ENCODE peak calls at places on chromosomes 3 and 15, in four cellular contexts. A, P, J and S are unnamed samples.
A peak's percentile ranks its signal among the peaks of the same experiment; 100 is the strongest.

GRCh38 chr15:56468271-56468912 is 3.5 kb upstream of the MNS1 start:
- DNase-seq in J (no peak), A (no peak), P (no peak), S (peak; percentile 12)

GRCh38 chr3:5298453-5298852 is 110.9 kb downstream of the EDEM1 start:
- DNase-seq in A (no peak), J (no peak), P (no peak), S (no peak)

GRCh38 chr15:48149858-48150257 is 28.2 kb downstream of the MYEF2 start:
- DNase-seq in A (no peak), P (peak; percentile 47), J (peak; percentile 27), S (no peak)

GRCh38 chr15:63599401-63600000 is 2.3 kb downstream of the FBXL22 start:
- DNase-seq in J (no peak), P (peak; percentile 63), A (no peak), S (peak; percentile 66)

GRCh38 chr15:42091753-42092665 is 2.4 kb downstream of the PLA2G4D start:
- DNase-seq in P (peak; percentile 65), A (no peak), J (no peak), S (no peak)

GRCh38 chr3:110974902-110975301 is 96.7 kb upstream of the NECTIN3 start:
- DNase-seq in P (no peak), J (no peak), A (no peak), S (no peak)

GRCh38 chr3:151268267-151269235 is 9.8 kb downstream of the P2RY14 start:
- DNase-seq in A (no peak), P (no peak), J (no peak), S (peak; percentile 83)

GRCh38 chr3:185716436-185717090 is 108.3 kb downstream of the IGF2BP2 start:
- DNase-seq in J (no peak), P (no peak), A (no peak), S (no peak)

GRCh38 chr3:64761729-64762432 is 74.1 kb upstream of the ADAMTS9 start:
- DNase-seq in J (no peak), P (no peak), A (no peak), S (no peak)

GRCh38 chr3:127456471-127457093 is 134.0 kb downstream of the TPRA1 start:
- DNase-seq in A (no peak), P (peak; percentile 89), J (no peak), S (peak; percentile 9)

GRCh38 chr3:152128356-152128755 is 140.4 kb upstream of the MBNL1 start:
- DNase-seq in J (no peak), P (no peak), A (peak; percentile 49), S (no peak)

GRCh38 chr3:178174201-178174880 is 361.9 kb upstream of the KCNMB2 start:
- DNase-seq in P (no peak), J (no peak), A (no peak), S (no peak)

GRCh38 chr3:127637971-127638370 is 9.0 kb downstream of the PODXL2 start:
- DNase-seq in P (no peak), A (no peak), J (no peak), S (no peak)

GRCh38 chr3:40828741-40829415 is 304.1 kb downstream of the ZNF621 start:
- DNase-seq in J (no peak), P (peak; percentile 92), A (no peak), S (no peak)

GRCh38 chr3:141389703-141390102 is 21.4 kb downstream of the ZBTB38 start:
- DNase-seq in A (no peak), P (no peak), J (no peak), S (no peak)

GRCh38 chr3:113132571-113132996 is 78.8 kb upstream of the BOC start:
- DNase-seq in A (peak; percentile 39), P (peak; percentile 83), J (peak; percentile 87), S (no peak)

GRCh38 chr3:134876836-134877235 is 81.8 kb downstream of the EPHB1 start:
- DNase-seq in P (no peak), J (no peak), A (no peak), S (no peak)

GRCh38 chr3:146499701-146500100 is 30.3 kb upstream of the PLSCR2 start:
- DNase-seq in A (no peak), J (no peak), P (no peak), S (no peak)

GRCh38 chr3:195007151-195007550 is 263.8 kb downstream of the XXYLT1 start:
- DNase-seq in A (no peak), P (no peak), J (no peak), S (no peak)

GRCh38 chr3:29100292-29100691 is 180.6 kb upstream of the RBMS3 start:
- DNase-seq in A (no peak), P (no peak), J (no peak), S (no peak)

GRCh38 chr3:101383156-101383575 is 62.8 kb upstream of the IMPG2 start:
- DNase-seq in J (no peak), P (no peak), A (no peak), S (no peak)

GRCh38 chr3:38396239-38396638 is 49.7 kb downstream of the XYLB start:
- DNase-seq in P (no peak), A (no peak), J (no peak), S (no peak)

GRCh38 chr3:38404286-38404685 is 49.4 kb upstream of the ACVR2B start:
- DNase-seq in P (peak; percentile 21), A (peak; percentile 28), J (peak; percentile 31), S (no peak)

GRCh38 chr3:38396861-38397260 is 50.3 kb downstream of the XYLB start:
- DNase-seq in A (no peak), P (no peak), J (no peak), S (no peak)

GRCh38 chr3:38397320-38397719 is 50.7 kb downstream of the XYLB start:
- DNase-seq in A (peak; percentile 0), P (peak; percentile 33), J (peak; percentile 26), S (peak; percentile 8)

GRCh38 chr3:38401563-38401962 is 52.1 kb upstream of the ACVR2B start:
- DNase-seq in P (no peak), A (no peak), J (no peak), S (no peak)
- TF ChIP-seq CTCF in P (no peak), A (no peak), J (no peak), S (no peak)

GRCh38 chr3:25962255-25962654 is 172.4 kb downstream of the OXSM start:
- DNase-seq in P (peak; percentile 14), A (no peak), J (no peak), S (no peak)
- TF ChIP-seq CTCF in P (peak; percentile 50), A (no peak), J (no peak), S (no peak)

DNA sequence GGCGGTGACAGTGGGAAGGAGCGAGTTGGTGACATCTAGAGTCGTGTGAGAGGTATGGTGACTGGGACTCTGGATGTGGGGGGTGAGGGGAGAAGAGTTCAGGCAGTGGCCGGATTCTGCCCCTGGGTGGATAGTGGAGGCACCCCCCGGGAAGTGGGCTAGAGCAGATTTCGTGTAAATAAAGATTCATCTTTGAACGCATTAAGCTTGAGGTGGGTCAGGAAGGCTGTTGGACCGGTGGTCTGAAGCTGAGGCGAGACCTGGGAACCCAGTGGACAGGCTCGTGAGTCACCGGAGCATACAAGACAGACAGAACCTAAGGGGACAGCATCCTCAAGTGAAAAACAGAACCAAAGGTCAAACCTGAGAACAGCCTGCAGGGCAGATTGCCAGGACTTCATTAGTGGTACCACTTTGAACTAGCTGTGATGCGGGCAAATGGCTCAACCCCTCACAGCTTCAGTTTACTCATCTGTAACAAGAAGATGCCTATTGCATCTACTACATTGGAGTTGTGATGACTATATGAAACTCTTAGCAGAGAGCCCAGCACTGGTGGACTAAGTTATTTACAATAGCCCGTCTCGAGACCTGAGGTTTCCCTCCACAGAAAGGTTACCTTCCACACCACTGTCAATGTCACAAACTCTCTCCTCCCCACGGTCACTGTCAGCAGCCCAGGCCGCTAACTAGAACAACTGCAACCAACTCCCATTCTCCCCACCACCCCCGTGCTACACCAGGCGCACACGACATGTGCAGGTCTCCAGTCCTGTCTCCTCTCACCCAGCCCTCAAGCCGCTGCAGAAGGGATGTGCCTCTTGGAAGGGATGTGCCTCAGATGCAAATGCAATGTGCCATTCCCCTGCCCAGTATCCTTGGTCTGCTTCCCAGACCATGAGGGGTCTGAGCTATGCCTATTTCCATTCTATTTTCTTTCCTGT is 901 bp upstream of the CLN6 start:
- DNase-seq in A (no peak), J (no peak), P (no peak), S (peak; percentile 55)
- TF ChIP-seq CTCF in A (no peak), J (no peak), P (no peak), S (no peak)

GRCh38 chr15:49877871-49878511 is 241.0 kb downstream of the ATP8B4 start:
- DNase-seq in P (no peak), J (no peak), A (peak; percentile 78), S (no peak)

GRCh38 chr15:49881433-49881832 is 237.6 kb downstream of the ATP8B4 start:
- DNase-seq in A (no peak), J (no peak), P (no peak), S (no peak)

GRCh38 chr15:49876401-49877038 is 242.5 kb downstream of the ATP8B4 start:
- DNase-seq in P (peak; percentile 38), A (no peak), J (no peak), S (no peak)

GRCh38 chr15:49875392-49875791 is 243.6 kb downstream of the ATP8B4 start:
- DNase-seq in P (peak; percentile 25), J (no peak), A (no peak), S (no peak)

GRCh38 chr15:49877117-49877860 is 241.7 kb downstream of the ATP8B4 start:
- DNase-seq in A (no peak), P (no peak), J (no peak), S (no peak)
- TF ChIP-seq CTCF in A (no peak), P (no peak), J (no peak), S (no peak)

DNA sequence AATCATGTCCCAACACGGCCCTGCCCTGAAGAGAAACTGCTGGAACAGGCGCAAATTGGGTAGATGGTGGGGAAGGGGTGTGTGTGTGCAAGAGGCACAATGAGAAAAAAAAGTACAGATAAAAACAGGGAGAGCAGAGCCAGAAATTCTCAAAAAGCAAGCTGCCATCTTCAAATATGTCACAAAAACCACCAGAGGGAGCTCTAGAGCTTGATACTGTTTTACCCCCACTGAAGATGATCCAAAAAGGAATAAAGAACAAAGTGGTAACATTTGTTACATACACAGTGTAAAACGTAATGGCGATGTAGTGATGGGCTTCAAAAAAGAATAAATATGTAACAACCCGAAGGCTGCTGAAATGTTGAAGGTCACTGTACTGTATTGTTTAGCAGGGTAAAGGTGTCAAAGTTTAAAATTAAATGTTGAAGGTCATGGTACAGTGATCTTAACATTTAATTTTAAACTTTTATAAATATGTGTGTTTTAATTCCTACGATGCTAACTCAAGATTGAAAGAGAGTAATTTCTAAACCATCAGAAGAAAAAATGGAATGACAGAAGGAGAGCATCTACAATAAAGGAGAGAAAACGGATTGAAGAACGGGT is 6.0 kb downstream of the SNRPA1 start:
- DNase-seq in P (peak; percentile 37), A (no peak), J (peak; percentile 19), S (no peak)
- TF ChIP-seq CTCF in P (peak; percentile 67), A (peak; percentile 59), J (peak; percentile 54), S (peak; percentile 81)

GRCh38 chr3:44932271-44932670 is 43.7 kb downstream of the ZDHHC3 start:
- DNase-seq in P (no peak), J (no peak), A (no peak), S (no peak)
- TF ChIP-seq CTCF in P (no peak), J (no peak), A (no peak), S (no peak)